ENCODE peak calls at places on chromosomes 6 and 20, in ten cellular contexts. E, C, O, J, I, W, T, R, V and M are unnamed samples.
A peak's percentile ranks its signal among the peaks of the same experiment; 100 is the strongest.

GRCh38 chr6:13511913-13512717 is 24.7 kb upstream of the GFOD1 start:
- DNase-seq in O (peak; percentile 84), I (no peak), R (no peak), E (peak; percentile 86), C (peak; percentile 19), T (no peak), V (no peak), J (no peak), W (no peak), M (no peak)

GRCh38 chr6:139931746-139932145 is 557.3 kb upstream of the CITED2 start:
- DNase-seq in C (no peak), I (no peak), E (no peak), V (no peak), O (no peak), R (no peak), W (no peak), T (no peak), J (no peak), M (no peak)

GRCh38 chr20:36210561-36210960 is 25.7 kb upstream of the AAR2 start:
- DNase-seq in J (no peak), E (no peak), C (no peak), V (no peak), W (no peak), O (no peak), R (no peak), T (no peak), I (no peak), M (peak; percentile 25)

GRCh38 chr6:131755597-131755996 is 44.8 kb upstream of the CTAGE9 start:
- DNase-seq in E (no peak), V (no peak), R (no peak), J (no peak), C (no peak), W (no peak), O (no peak), T (no peak), I (no peak), M (peak; percentile 25)

GRCh38 chr6:87573307-87574024 is 16.3 kb downstream of the RARS2 start:
- DNase-seq in J (no peak), O (no peak), E (no peak), C (no peak), T (no peak), R (no peak), V (no peak), W (no peak), I (no peak), M (no peak)

GRCh38 chr20:19958243-19958642 is 58.9 kb upstream of the NAA20 start:
- DNase-seq in V (no peak), E (no peak), J (no peak), O (no peak), W (no peak), C (no peak), R (no peak), I (no peak), T (no peak), M (no peak)

GRCh38 chr20:58330229-58330628 is 20.7 kb downstream of the RAB22A start:
- DNase-seq in J (no peak), C (no peak), O (no peak), W (no peak), T (no peak), R (no peak), I (no peak), V (no peak), E (no peak), M (no peak)

GRCh38 chr20:38680492-38681118 is 43.7 kb upstream of the SLC32A1 start:
- DNase-seq in T (no peak), O (no peak), J (no peak), R (no peak), C (peak; percentile 80), E (no peak), V (no peak), W (no peak), I (no peak), M (no peak)

DNA sequence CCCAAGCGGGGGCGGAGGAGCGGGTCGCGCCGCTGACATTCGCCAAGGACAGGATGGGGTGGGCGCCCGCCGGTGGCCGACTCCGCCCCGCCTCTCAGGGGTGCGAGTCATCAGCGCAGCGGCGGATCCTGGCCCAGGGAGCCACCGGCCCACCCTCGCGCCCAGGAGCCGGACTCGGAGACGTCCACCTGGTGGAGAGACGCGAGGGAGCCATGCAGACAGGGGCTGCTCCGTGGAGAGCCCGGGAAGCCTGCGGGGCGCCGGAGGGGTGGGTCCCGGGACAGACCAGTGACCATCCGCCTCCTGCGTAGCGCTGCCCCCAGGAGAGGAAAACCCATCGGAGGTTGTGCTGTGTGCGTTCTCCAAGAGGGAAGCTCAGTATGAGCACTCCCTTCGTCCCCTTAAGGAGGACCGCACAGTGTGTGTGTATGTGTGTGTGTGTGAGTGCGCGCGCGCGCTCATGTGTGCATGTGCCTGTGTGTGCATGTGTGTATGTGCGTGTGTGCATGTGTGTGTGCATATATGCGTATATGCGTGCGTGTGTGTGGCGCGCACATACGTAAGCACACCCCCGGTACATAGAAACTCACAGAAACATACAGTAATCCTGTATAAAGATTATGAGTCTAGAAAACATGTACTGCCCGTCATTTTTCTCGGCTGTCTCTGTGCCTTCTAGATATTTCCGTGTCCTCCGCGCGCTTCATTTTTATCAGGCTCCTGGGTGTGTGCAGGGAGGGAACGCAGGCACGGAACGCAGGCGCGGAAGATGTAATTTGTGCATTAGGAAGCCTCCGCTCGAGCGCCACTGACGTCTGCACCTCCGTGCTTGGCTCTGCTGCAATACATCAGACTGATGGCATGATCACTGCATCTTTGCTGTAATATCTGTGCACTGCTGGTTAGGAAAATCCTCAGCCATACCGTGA is 158.9 kb downstream of the TBXT start:
- DNase-seq in W (no peak), E (no peak), I (no peak), C (peak; percentile 59), V (no peak), O (no peak), R (no peak), J (peak; percentile 65), T (no peak), M (no peak)
- H3K4me3 ChIP-seq in W (peak overlapping the region; percentile 46), E (peak overlapping the region; percentile 5), I (peak overlapping the region; percentile 38), C (peak overlapping the region; percentile 13), V (peak overlapping the region; percentile 26), O (peak overlapping the region; percentile 4), R (peak overlapping the region; percentile 38), J (peak overlapping the region; percentile 70), T (no peak overlapping the region), M (peak overlapping the region; percentile 26)

DNA sequence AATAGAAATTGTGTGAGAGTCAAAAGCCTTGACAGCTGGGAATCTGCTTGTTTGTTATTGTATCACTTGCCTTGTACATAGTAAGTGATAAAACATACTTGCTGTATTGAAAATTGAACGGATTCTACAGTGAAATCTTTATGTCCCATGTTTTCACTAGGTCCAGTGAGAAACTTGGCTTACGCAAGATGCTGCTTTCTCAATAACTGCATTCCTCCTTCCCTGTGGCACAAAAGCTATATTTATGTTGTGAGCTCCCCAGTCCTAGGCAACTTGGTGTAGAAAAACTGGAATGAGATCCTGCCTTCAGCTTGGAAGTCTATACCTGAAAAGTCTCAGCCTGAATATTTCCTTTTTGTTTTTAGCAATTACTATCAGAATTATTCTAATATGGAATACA is 295.1 kb downstream of the EPHA7 start:
- DNase-seq in O (no peak), R (no peak), E (no peak), W (no peak), T (no peak), J (no peak), C (no peak), V (no peak), I (no peak), M (no peak)
- TF ChIP-seq CTCF in O (no peak), R (no peak), E (no peak), W (no peak), T (no peak), J (no peak), C (no peak), V (no peak), I (no peak), M (no peak)

DNA sequence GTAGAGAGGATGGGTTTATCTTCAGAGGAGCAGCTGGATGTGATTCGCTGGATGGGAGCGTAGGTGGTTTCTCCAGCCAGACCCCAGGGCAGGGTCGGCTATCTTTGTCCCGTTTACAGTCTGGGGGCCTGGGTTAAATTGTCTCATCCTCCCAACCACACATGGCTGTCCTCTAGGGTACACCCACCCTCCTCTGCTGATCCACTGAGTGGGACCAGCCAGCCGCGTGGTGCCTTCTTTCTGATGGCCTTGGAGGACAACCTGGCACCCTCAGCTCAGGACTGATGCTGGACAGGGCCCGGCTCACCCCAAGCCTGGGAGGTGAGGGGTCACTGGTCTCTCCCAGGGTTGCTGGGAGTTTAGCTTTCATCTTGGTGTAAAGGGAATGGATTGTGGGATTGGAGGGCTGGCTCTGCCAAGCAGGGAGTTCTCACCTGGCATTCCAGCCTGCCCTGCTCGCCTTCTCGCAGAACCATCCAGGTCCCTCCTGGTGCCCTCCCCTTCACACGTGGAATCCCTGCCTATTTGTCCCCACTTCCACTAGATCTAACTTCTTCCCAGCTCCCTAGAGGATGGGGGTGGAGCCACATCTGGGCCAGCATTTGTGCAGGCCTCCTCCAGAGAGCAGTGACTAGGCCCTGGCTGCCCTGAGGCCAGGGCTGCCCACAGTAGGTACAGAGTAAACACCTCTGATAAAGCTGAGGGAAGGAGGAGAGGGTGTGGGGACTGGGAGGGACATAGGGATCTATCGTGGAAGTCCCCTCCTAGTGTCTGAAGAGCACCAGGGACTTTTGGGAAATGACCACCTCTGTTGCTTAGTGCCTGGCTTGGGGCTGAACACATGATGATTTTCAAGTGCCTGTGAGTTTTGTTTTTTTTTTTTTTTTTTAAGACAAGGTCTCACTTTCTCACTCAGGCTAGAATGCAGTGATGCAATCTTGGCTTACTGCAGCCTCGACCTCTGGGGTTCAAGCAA is 1.6 kb downstream of the ITPR3 start:
- DNase-seq in W (no peak), O (peak; percentile 59), T (no peak), I (no peak), R (no peak), V (no peak), E (peak; percentile 72), J (no peak), C (peak; percentile 58), M (no peak)
- H3K4me3 ChIP-seq in W (peak overlapping the region; percentile 94), O (no peak overlapping the region), T (peak overlapping the region; percentile 57), I (peak overlapping the region; percentile 71), R (peak overlapping the region; percentile 65), V (peak overlapping the region; percentile 72), E (peak overlapping the region; percentile 85), J (no peak overlapping the region), C (peak overlapping the region; percentile 32), M (peak overlapping the region; percentile 93)

GRCh38 chr20:4953881-4954280 is 47.4 kb downstream of the SLC23A2 start:
- DNase-seq in R (no peak), E (no peak), J (no peak), I (no peak), W (no peak), C (no peak), O (no peak), T (no peak), V (no peak), M (no peak)

GRCh38 chr20:4957187-4957586 is 44.1 kb downstream of the SLC23A2 start:
- DNase-seq in I (no peak), R (no peak), V (no peak), W (no peak), C (no peak), E (no peak), T (no peak), J (no peak), O (no peak), M (no peak)

GRCh38 chr20:4957939-4958362 is 43.4 kb downstream of the SLC23A2 start:
- DNase-seq in E (no peak), R (no peak), T (no peak), C (no peak), V (no peak), O (no peak), W (no peak), I (no peak), J (no peak), M (peak; percentile 55)

GRCh38 chr20:4959582-4959981 is 41.7 kb downstream of the SLC23A2 start:
- DNase-seq in E (no peak), V (no peak), I (no peak), R (no peak), W (no peak), C (no peak), T (no peak), O (no peak), J (no peak), M (no peak)

GRCh38 chr20:4956200-4956810 is 45.0 kb downstream of the SLC23A2 start:
- DNase-seq in O (no peak), T (no peak), R (no peak), C (peak; percentile 72), W (no peak), E (no peak), I (no peak), V (no peak), J (no peak), M (no peak)
- TF ChIP-seq CTCF in O (peak; percentile 75), T (peak; percentile 77), R (peak; percentile 89), C (peak; percentile 82), W (peak; percentile 85), E (peak; percentile 77), I (peak; percentile 75), V (peak; percentile 62), J (peak; percentile 83), M (peak; percentile 68)